ENCODE peak calls at places on chromosomes 16 and 17, in four cellular contexts. C, J, P and N are unnamed samples.

GRCh38 chr16:67027046-67027445 is 1.9 kb upstream of the CBFB start:
- DNase-seq in C (no peak), J (no peak), P (no peak), N (no peak)

GRCh38 chr16:67236551-67237395 is 9.8 kb downstream of the TMEM208 start:
- DNase-seq in C (peak; percentile 87), J (peak; percentile 41), P (peak; percentile 75), N (peak; percentile 67)

GRCh38 chr17:28338056-28338768 is 2.7 kb downstream of the TNFAIP1 start:
- DNase-seq in C (no peak), J (peak; percentile 61), P (no peak), N (no peak)

GRCh38 chr16:12092347-12092882 is 115.9 kb downstream of the SNX29 start:
- DNase-seq in C (no peak), J (peak; percentile 89), P (no peak), N (no peak)

GRCh38 chr16:894841-895240 is 75.9 kb downstream of the LMF1 start:
- DNase-seq in C (no peak), J (no peak), P (peak; percentile 26), N (no peak)

GRCh38 chr16:77273-77806 is 685 bp upstream of the MPG start:
- DNase-seq in C (peak; percentile 47), J (peak; percentile 83), P (peak; percentile 61), N (peak; percentile 53)

GRCh38 chr17:78154903-78155811 is 9.0 kb downstream of the C17orf99 start:
- DNase-seq in C (no peak), J (peak; percentile 21), P (no peak), N (no peak)

GRCh38 chr17:63275968-63276349 is 170.1 kb downstream of the CYB561 start:
- DNase-seq in C (peak; percentile 6), J (no peak), P (no peak), N (no peak)

GRCh38 chr17:41467546-41467945 is 360 bp upstream of the KRT32 start:
- DNase-seq in C (peak; percentile 66), J (peak; percentile 74), P (no peak), N (no peak)

GRCh38 chr17:75341784-75342183 is 52.6 kb upstream of the SLC25A19 start:
- DNase-seq in C (no peak), J (no peak), P (no peak), N (no peak)

GRCh38 chr16:81140930-81141780 is 45.0 kb upstream of the GCSH start:
- DNase-seq in C (no peak), J (no peak), P (peak; percentile 16), N (peak; percentile 60)

GRCh38 chr17:60102632-60103047 is 23.9 kb upstream of the HEATR6 start:
- DNase-seq in C (no peak), J (peak; percentile 58), P (peak; percentile 26), N (no peak)

GRCh38 chr16:27644165-27644564 is 94.2 kb downstream of the KATNIP start:
- DNase-seq in C (peak; percentile 18), J (no peak), P (no peak), N (no peak)

GRCh38 chr16:27230562-27230991 is 27.3 kb downstream of the KDM8 start:
- DNase-seq in C (no peak), J (no peak), P (no peak), N (no peak)

GRCh38 chr17:29089601-29090044 is 46.7 kb downstream of the PIPOX start:
- DNase-seq in C (no peak), J (no peak), P (no peak), N (no peak)

GRCh38 chr17:43601280-43602050 is 55.3 kb upstream of the ETV4 start:
- DNase-seq in C (no peak), J (no peak), P (no peak), N (no peak)

GRCh38 chr17:81702934-81703746 is at the start of gene MRPL12:
- DNase-seq in C (peak; percentile 97), J (peak; percentile 94), P (peak; percentile 91), N (peak; percentile 91)
- TF ChIP-seq CTCF in C (no peak), J (peak; percentile 6), P (no peak), N (no peak)

GRCh38 chr16:87652799-87653198 is 50.5 kb downstream of the JPH3 start:
- DNase-seq in C (no peak), J (no peak), P (no peak), N (no peak)

GRCh38 chr16:87654826-87655225 is 52.5 kb downstream of the JPH3 start:
- DNase-seq in C (no peak), J (no peak), P (no peak), N (no peak)

GRCh38 chr16:87648698-87649487 is 46.6 kb downstream of the JPH3 start:
- DNase-seq in C (no peak), J (no peak), P (no peak), N (peak; percentile 37)

GRCh38 chr16:87652386-87652785 is 50.1 kb downstream of the JPH3 start:
- DNase-seq in C (no peak), J (no peak), P (no peak), N (no peak)

DNA sequence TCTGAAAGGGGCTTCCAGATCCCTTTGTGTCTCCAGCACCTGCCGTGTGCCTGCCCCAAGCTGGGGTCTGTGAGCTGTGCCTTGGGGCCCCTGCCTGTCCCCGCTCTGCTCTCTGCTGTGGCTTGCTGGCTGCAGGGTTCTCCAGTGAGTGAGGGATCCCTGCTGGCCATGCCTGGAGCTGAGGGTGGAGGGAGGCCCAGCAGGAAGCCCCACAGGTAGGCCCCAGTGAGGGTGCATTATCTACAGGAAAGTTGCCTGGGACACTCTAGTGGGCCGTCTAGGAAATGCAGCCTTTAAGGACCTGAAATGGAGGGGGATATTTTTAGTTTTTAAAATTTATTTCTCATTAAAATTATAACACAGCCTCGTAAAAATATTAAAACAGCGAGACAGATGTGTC is 50.9 kb downstream of the JPH3 start:
- DNase-seq in C (no peak), J (no peak), P (no peak), N (peak; percentile 44)
- TF ChIP-seq CTCF in C (peak; percentile 51), J (peak; percentile 48), P (peak; percentile 89), N (peak; percentile 80)

GRCh38 chr17:12574525-12574924 is 91.2 kb upstream of the MYOCD start:
- DNase-seq in C (no peak), J (no peak), P (no peak), N (no peak)

GRCh38 chr17:12566281-12567002 is 99.2 kb upstream of the MYOCD start:
- DNase-seq in C (no peak), J (no peak), P (no peak), N (no peak)

GRCh38 chr17:12567077-12568053 is 98.3 kb upstream of the MYOCD start:
- DNase-seq in C (no peak), J (no peak), P (no peak), N (no peak)

GRCh38 chr17:12571606-12572005 is 94.1 kb upstream of the MYOCD start:
- DNase-seq in C (no peak), J (no peak), P (no peak), N (no peak)

GRCh38 chr17:12568358-12569251 is 97.1 kb upstream of the MYOCD start:
- DNase-seq in C (no peak), J (no peak), P (no peak), N (no peak)
- TF ChIP-seq CTCF in C (no peak), J (no peak), P (no peak), N (no peak)

GRCh38 chr16:2766430-2767139 is 10.5 kb downstream of the ELOB start:
- DNase-seq in C (no peak), J (no peak), P (no peak), N (no peak)

GRCh38 chr16:2767140-2767731 is 9.8 kb downstream of the ELOB start:
- DNase-seq in C (no peak), J (no peak), P (no peak), N (no peak)

GRCh38 chr16:2768403-2769089 is 8.5 kb downstream of the ELOB start:
- DNase-seq in C (no peak), J (peak; percentile 33), P (no peak), N (no peak)

GRCh38 chr16:2769100-2769529 is 8.0 kb downstream of the ELOB start:
- DNase-seq in C (no peak), J (no peak), P (no peak), N (no peak)

DNA sequence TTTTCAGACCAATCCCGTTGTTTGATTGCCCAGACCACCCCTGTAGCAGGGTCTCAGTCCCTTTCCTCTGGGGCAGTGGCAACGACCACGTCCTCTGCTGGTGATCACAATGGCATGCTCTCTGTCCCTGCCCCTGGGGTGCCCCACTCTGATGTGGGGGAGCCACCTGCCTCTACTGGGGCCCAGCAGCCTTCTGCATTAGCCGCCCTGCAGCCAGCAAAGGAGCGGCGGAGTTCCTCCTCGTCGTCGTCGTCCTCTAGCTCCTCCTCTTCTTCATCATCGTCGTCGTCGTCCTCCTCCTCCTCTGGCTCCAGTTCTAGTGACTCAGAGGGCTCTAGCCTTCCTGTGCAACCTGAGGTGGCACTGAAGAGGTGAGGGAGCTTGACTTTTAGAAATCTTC is 9.2 kb downstream of the ELOB start:
- DNase-seq in C (no peak), J (no peak), P (no peak), N (no peak)
- TF ChIP-seq CTCF in C (no peak), J (no peak), P (no peak), N (no peak)

GRCh38 chr16:56625943-56626654 is 518 bp downstream of the MT1E start:
- DNase-seq in C (no peak), J (peak; percentile 88), P (no peak), N (no peak)

GRCh38 chr16:56629531-56629930 is 2.9 kb upstream of the MT1M start:
- DNase-seq in C (no peak), J (no peak), P (no peak), N (no peak)

GRCh38 chr16:56630134-56630533 is 2.3 kb upstream of the MT1M start:
- DNase-seq in C (no peak), J (no peak), P (no peak), N (no peak)

GRCh38 chr16:56626685-56627084 is 1.1 kb downstream of the MT1E start:
- DNase-seq in C (no peak), J (no peak), P (no peak), N (no peak)

GRCh38 chr16:56628486-56629035 is 3.0 kb downstream of the MT1E start:
- DNase-seq in C (no peak), J (no peak), P (no peak), N (no peak)
- TF ChIP-seq CTCF in C (no peak), J (no peak), P (no peak), N (no peak)